ENCODE peak calls at places on chromosomes 13 and 19, in eight cellular contexts. B, A, G, W, K, T, N and I are unnamed samples.

GRCh38 chr13:20401958-20402856 is 123.5 kb downstream of the CRYL1 start:
- DNase-seq in B (no peak), A (no peak), G (no peak), W (peak; percentile 75), K (peak; percentile 91), T (no peak), N (peak; percentile 83), I (no peak)

GRCh38 chr19:49833594-49833993 is 15.5 kb downstream of the MED25 start:
- DNase-seq in B (no peak), A (no peak), G (no peak), W (no peak), K (no peak), T (no peak), N (no peak), I (no peak)

GRCh38 chr19:46482645-46483044 is 11.3 kb upstream of the PNMA8A start:
- DNase-seq in B (no peak), A (no peak), G (no peak), W (peak; percentile 61), K (no peak), T (no peak), N (peak; percentile 60), I (no peak)

GRCh38 chr13:30422056-30422914 is at the start of gene UBE2L5:
- DNase-seq in B (peak; percentile 92), A (peak; percentile 90), G (peak; percentile 88), W (peak; percentile 88), K (peak; percentile 69), T (peak; percentile 9), N (peak; percentile 85), I (peak; percentile 94)

GRCh38 chr13:44904982-44905381 is 84.3 kb downstream of the NUFIP1 start:
- DNase-seq in B (no peak), A (peak; percentile 79), G (no peak), W (peak; percentile 98), K (peak; percentile 74), T (peak; percentile 32), N (peak; percentile 98), I (no peak)

GRCh38 chr13:42477588-42478190 is 96.3 kb upstream of the TNFSF11 start:
- DNase-seq in B (no peak), A (no peak), G (no peak), W (no peak), K (no peak), T (no peak), N (no peak), I (no peak)

GRCh38 chr13:36352350-36352749 is 6.2 kb upstream of the SPART start:
- DNase-seq in B (no peak), A (no peak), G (no peak), W (peak; percentile 52), K (no peak), T (no peak), N (peak; percentile 81), I (no peak)

GRCh38 chr19:56076413-56076998 is 44.6 kb downstream of the ZNF787 start:
- DNase-seq in B (peak; percentile 62), A (peak; percentile 73), G (peak; percentile 61), W (peak; percentile 72), K (peak; percentile 53), T (peak; percentile 61), N (peak; percentile 29), I (peak; percentile 91)

GRCh38 chr13:67225252-67226159 is 4.6 kb downstream of the PCDH9 start:
- DNase-seq in B (peak; percentile 32), A (no peak), G (no peak), W (no peak), K (no peak), T (no peak), N (no peak), I (no peak)

GRCh38 chr19:6587093-6587820 is 3.7 kb downstream of the CD70 start:
- DNase-seq in B (peak; percentile 43), A (no peak), G (peak; percentile 75), W (peak; percentile 64), K (no peak), T (no peak), N (no peak), I (peak; percentile 81)

GRCh38 chr19:8046569-8047165 is 5.9 kb upstream of the CCL25 start:
- DNase-seq in B (no peak), A (no peak), G (no peak), W (no peak), K (no peak), T (no peak), N (no peak), I (no peak)

GRCh38 chr13:39516140-39516539 is 86.9 kb downstream of the LHFPL6 start:
- DNase-seq in B (no peak), A (no peak), G (no peak), W (peak; percentile 78), K (no peak), T (no peak), N (peak; percentile 71), I (no peak)

GRCh38 chr13:19185865-19186645 is 4.4 kb upstream of the TUBA3C start:
- DNase-seq in B (no peak), A (no peak), G (no peak), W (no peak), K (no peak), T (no peak), N (no peak), I (no peak)

GRCh38 chr13:51269039-51269438 is 46.8 kb downstream of the FAM124A start:
- DNase-seq in B (no peak), A (no peak), G (no peak), W (peak; percentile 43), K (no peak), T (no peak), N (peak; percentile 60), I (no peak)
- H3K4me2 ChIP-seq in B (no peak overlapping the region), A (no peak overlapping the region), G (no peak overlapping the region), W (no peak overlapping the region), K (no peak overlapping the region), T (no peak overlapping the region), N (no peak overlapping the region), I (no peak overlapping the region)

GRCh38 chr19:40598918-40599307 is 2.3 kb upstream of the LTBP4 start:
- DNase-seq in B (no peak), A (no peak), G (no peak), W (no peak), K (no peak), T (no peak), N (no peak), I (no peak)

GRCh38 chr19:40598121-40598917 is 2.9 kb upstream of the LTBP4 start:
- DNase-seq in B (peak; percentile 96), A (peak; percentile 92), G (peak; percentile 80), W (peak; percentile 88), K (peak; percentile 60), T (peak; percentile 99), N (peak; percentile 82), I (peak; percentile 94)

GRCh38 chr19:40599331-40600085 is 1.7 kb upstream of the LTBP4 start:
- DNase-seq in B (peak; percentile 28), A (no peak), G (no peak), W (no peak), K (no peak), T (no peak), N (no peak), I (no peak)

GRCh38 chr19:40601061-40601973 is at the start of gene LTBP4:
- DNase-seq in B (peak; percentile 72), A (peak; percentile 74), G (no peak), W (peak; percentile 75), K (no peak), T (no peak), N (peak; percentile 42), I (no peak)

DNA sequence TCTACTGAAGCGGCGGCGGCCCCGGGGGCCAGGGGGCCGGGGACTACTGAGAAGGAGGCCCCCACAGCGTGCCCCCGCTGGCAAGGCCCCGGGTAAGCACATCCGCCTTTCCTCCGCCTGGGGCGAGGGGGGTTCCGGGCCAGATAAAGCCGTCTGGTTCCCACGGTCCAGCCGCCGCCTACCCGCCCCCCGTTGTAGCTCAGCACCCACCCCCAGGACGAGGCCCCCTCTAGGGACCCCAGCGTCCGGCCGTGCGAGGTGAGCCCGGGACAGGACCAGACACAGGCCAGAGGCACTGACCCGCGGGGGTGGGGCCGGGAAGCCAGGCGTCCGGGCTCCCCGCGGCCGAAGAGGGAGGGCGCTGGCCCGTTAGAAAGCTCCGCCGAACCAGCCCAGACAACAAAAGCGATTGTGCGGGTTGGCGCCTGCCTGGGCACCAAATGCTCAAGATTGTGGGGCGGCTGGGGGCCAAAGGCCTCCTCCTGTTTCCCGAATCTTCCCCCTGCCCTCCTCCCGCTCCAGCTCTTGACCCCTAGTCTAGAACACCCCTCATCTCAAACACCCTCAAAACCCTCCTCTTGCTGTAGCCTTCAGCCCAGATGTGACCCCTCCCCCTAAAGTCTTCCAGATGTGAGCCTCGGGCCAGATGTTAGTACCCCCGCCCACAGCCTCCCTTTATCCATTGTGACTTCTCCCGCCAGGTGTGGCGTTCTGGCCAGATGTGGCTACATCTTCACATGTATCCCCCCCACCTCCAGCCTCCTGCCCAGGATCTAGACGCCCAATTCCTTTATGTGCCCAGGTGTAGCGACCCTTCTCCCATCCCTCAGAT is 867 bp upstream of the LTBP4 start:
- DNase-seq in B (peak; percentile 23), A (no peak), G (no peak), W (no peak), K (no peak), T (no peak), N (no peak), I (no peak)
- H3K4me2 ChIP-seq in B (peak overlapping the region; percentile 90), A (peak overlapping the region; percentile 94), G (peak overlapping the region; percentile 68), W (peak overlapping the region; percentile 19), K (peak overlapping the region; percentile 62), T (no peak overlapping the region), N (no peak overlapping the region), I (peak overlapping the region; percentile 32)

GRCh38 chr19:42475366-42475765 is 32.6 kb upstream of the CXCL17 start:
- DNase-seq in B (no peak), A (no peak), G (no peak), W (no peak), K (no peak), T (no peak), N (no peak), I (no peak)

GRCh38 chr19:42473686-42474085 is 30.9 kb upstream of the CXCL17 start:
- DNase-seq in B (peak; percentile 65), A (no peak), G (no peak), W (no peak), K (no peak), T (no peak), N (no peak), I (no peak)

GRCh38 chr19:42477117-42477516 is 34.4 kb upstream of the CXCL17 start:
- DNase-seq in B (no peak), A (no peak), G (no peak), W (no peak), K (no peak), T (no peak), N (no peak), I (no peak)

GRCh38 chr19:42472402-42473147 is 29.8 kb upstream of the CXCL17 start:
- DNase-seq in B (no peak), A (no peak), G (no peak), W (no peak), K (no peak), T (no peak), N (no peak), I (no peak)

DNA sequence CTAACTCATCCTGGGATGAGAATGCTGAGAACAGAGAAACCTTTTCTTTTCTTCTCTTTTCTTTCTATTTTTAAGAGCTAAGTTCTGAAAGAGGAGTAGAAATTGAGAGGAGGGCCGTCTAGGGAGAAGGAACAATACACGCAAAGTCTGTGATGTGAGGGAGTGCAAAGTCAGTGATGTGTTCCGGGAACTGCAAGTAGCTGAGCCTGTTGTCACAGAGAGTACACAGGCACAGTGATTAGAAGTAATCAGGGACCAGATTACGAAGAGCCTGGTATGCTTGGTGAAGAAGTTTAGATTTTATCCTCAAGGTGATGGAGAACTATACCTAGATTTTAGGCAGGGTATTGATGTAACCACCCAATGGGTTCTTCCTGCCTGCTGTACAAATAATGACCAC is 32.0 kb upstream of the CXCL17 start:
- DNase-seq in B (peak; percentile 42), A (no peak), G (no peak), W (no peak), K (no peak), T (no peak), N (no peak), I (no peak)
- H3K4me2 ChIP-seq in B (peak overlapping the region; percentile 40), A (no peak overlapping the region), G (no peak overlapping the region), W (no peak overlapping the region), K (no peak overlapping the region), T (no peak overlapping the region), N (no peak overlapping the region), I (no peak overlapping the region)

GRCh38 chr19:13865243-13865577 is 11.7 kb upstream of the NANOS3 start:
- DNase-seq in B (no peak), A (no peak), G (no peak), W (no peak), K (no peak), T (no peak), N (no peak), I (no peak)
- H3K4me2 ChIP-seq in B (peak overlapping the region; percentile 86), A (peak overlapping the region; percentile 96), G (peak overlapping the region; percentile 51), W (no peak overlapping the region), K (peak overlapping the region; percentile 97), T (peak overlapping the region; percentile 97), N (no peak overlapping the region), I (no peak overlapping the region)